ENCODE peak calls at places on chromosomes 13 and 19, in five cellular contexts. T, I, C, K and Q are unnamed samples.

GRCh38 chr13:78139765-78140164 is 221.1 kb upstream of the EDNRB start:
- DNase-seq in I (no peak), C (no peak), K (no peak), T (no peak), Q (no peak)

GRCh38 chr13:80141114-80141849 is 199.6 kb downstream of the SPRY2 start:
- DNase-seq in K (peak), C (no peak), I (no peak), T (peak), Q (no peak)

GRCh38 chr19:53881482-53882390 is at the start of gene PRKCG:
- DNase-seq in T (peak), C (peak), K (no peak), I (no peak), Q (no peak)

GRCh38 chr13:39836038-39836437 is 180.6 kb downstream of the COG6 start:
- DNase-seq in K (no peak), I (no peak), C (no peak), T (no peak), Q (no peak)

GRCh38 chr13:101035119-101035620 is 360.6 kb upstream of the TMTC4 start:
- DNase-seq in K (no peak), C (no peak), I (no peak), T (no peak), Q (no peak)

GRCh38 chr13:99191900-99192399 is 8.7 kb upstream of the UBAC2 start:
- DNase-seq in T (no peak), I (no peak), C (no peak), K (peak), Q (no peak)

GRCh38 chr19:38152461-38153379 is 71.3 kb downstream of the DPF1 start:
- DNase-seq in K (peak), I (no peak), T (no peak), C (no peak), Q (no peak)

GRCh38 chr19:53519431-53519830 is 18.5 kb upstream of the ZNF331 start:
- DNase-seq in C (no peak), T (peak), K (no peak), I (no peak), Q (no peak)

GRCh38 chr19:54431255-54431838 is 16.1 kb downstream of the TTYH1 start:
- DNase-seq in T (peak), I (no peak), K (no peak), C (no peak), Q (no peak)

GRCh38 chr19:13262450-13262849 is 112.2 kb downstream of the IER2 start:
- DNase-seq in C (no peak), K (peak), T (no peak), I (no peak), Q (peak)

GRCh38 chr19:8149261-8150094 is at the start of gene FBN3:
- DNase-seq in K (no peak), T (no peak), C (no peak), I (no peak), Q (no peak)

GRCh38 chr13:49444517-49445395 is 682 bp downstream of the SETDB2 start:
- DNase-seq in I (no peak), K (peak), T (no peak), C (peak), Q (no peak)

GRCh38 chr19:10420444-10421239 is at the start of gene PDE4A:
- DNase-seq in K (no peak), T (no peak), I (no peak), C (no peak), Q (no peak)
- TF ChIP-seq CTCF in K (no peak), T (no peak), I (no peak), C (peak), Q (peak)

GRCh38 chr19:36750066-36750691 is 22.4 kb downstream of the ZNF850 start:
- DNase-seq in T (no peak), K (no peak), I (no peak), C (no peak), Q (no peak)

GRCh38 chr19:36748431-36749275 is 24.0 kb downstream of the ZNF850 start:
- DNase-seq in T (no peak), I (no peak), C (no peak), K (no peak), Q (no peak)

GRCh38 chr19:36745870-36746269 is 26.7 kb downstream of the ZNF850 start:
- DNase-seq in I (no peak), T (no peak), K (no peak), C (no peak), Q (no peak)

DNA sequence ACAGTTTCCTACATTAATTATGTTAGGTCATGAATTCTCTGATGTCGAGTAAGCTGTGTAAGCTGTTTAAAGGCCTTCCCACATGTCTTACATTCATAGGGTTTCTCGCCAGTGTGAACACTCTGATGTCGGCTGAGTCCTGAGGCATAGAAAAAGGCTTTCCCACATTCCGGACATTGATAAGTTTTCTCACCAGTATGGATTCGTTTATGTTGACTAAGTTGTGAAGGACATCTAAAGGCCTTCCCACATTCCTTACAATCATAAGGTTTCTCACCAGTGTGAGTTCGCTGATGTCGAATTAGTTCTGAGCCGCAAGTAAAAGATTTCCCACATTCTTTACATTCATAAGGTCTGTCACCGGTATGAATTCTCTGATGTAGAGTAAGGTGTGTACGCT is 24.9 kb downstream of the ZNF850 start:
- DNase-seq in T (no peak), C (no peak), K (no peak), I (no peak), Q (no peak)
- H3K4me3 ChIP-seq in T (no peak), C (no peak), K (no peak), I (no peak), Q (no peak)

DNA sequence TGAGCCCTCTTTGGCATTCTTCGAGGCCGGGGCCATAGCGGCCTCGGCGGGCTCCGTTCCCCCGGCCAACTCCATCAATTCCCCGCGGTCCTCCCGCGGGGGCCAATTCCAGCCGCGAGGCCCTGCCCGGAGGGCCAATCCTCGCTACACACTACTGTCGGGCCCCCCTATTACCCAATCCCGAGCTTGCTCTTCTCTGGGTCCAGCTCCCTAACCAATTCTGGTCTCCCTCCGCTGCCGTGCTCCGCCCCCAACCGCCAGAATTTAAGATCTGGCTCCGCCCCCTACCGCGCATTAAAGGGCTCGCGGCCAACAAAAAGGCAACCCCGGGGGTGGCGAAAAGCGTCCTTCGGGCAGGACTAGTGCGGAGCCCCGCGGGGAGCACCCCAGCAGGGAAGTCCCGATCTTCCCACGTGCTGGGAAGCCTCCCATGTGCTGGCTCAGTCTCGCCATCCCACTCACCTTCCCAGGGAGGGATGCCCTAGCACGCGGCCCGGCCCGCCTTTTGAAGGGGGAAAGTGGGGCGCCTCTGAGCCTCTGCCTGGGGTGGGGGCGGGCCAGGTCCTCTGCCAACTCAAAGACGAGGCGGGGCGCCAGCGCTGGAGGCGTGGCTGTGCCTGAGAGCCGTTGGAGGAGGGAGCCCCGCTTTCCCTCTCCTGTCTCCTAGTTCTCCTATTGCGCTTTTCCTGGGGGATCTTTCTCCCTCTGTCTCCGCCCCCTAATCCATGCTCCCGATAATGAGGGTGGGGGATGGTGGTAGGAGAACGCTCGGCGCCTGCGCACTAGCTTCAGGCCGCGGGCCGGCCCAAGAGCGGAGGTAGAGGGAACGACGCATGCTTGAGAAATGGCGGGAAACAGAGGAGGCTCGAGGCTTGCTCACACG is 3.5 kb downstream of the LIPE start:
- DNase-seq in I (peak), K (peak), C (peak), T (peak), Q (peak)
- TF ChIP-seq CTCF in I (peak), K (no peak), C (no peak), T (no peak), Q (no peak)

GRCh38 chr19:49440439-49441209 is 703 bp downstream of the SLC17A7 start:
- DNase-seq in T (no peak), K (no peak), I (no peak), C (no peak), Q (no peak)

GRCh38 chr19:49442793-49443365 is 1.6 kb upstream of the SLC17A7 start:
- DNase-seq in T (peak), K (peak), C (peak), I (peak), Q (no peak)

GRCh38 chr19:49441210-49441959 is at the start of gene SLC17A7:
- DNase-seq in K (no peak), T (no peak), C (no peak), I (peak), Q (no peak)

GRCh38 chr19:49442354-49442753 is 1.0 kb upstream of the SLC17A7 start:
- DNase-seq in C (no peak), T (no peak), K (no peak), I (peak), Q (no peak)

GRCh38 chr19:49441960-49442350 is 628 bp upstream of the SLC17A7 start:
- DNase-seq in T (no peak), I (no peak), K (no peak), C (no peak), Q (no peak)
- H3K4me3 ChIP-seq in T (no peak), I (peak), K (no peak), C (no peak), Q (no peak)

DNA sequence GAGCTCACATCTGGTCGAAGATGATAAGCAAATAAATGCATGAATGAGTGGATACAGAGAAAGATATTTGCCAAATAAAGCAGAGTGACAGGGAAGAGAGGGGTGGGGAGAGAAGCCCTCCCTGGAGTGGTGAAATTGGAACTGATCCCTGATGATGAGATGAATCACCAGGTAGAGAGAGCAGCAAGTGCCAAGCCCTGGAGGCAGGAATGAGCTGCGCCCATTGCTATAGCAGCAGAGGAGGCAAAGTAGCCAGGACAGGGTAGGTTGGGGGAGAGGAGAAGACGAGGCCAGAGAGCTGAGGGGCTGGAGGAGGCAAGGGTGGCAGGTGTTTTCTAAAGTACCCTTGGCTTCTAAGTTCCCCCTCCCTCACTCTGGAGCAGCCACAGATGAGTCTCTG is 13.7 kb downstream of the FXYD5 start:
- DNase-seq in K (no peak), C (no peak), I (no peak), T (no peak), Q (no peak)
- TF ChIP-seq CTCF in K (no peak), C (no peak), I (no peak), T (no peak), Q (no peak)

DNA sequence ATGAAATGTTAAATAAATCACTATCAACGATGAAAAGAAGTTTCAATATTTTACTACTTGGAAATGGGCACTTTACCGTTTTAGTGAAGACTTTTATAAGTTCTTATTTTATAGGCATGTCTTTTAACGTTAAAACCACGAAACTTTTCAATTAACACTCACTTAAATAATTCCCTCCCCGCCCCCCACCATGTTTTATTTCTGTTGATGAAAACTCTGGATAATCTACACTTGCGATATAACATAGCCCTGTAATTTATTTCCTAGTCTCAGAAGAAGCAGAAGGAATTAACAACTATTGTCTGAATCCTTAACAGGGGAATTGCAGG is 343 bp upstream of the ZNF285 start:
- DNase-seq in K (no peak), I (no peak), T (no peak), C (no peak), Q (no peak)
- H3K4me3 ChIP-seq in K (no peak), I (peak), T (peak), C (peak), Q (no peak)

DNA sequence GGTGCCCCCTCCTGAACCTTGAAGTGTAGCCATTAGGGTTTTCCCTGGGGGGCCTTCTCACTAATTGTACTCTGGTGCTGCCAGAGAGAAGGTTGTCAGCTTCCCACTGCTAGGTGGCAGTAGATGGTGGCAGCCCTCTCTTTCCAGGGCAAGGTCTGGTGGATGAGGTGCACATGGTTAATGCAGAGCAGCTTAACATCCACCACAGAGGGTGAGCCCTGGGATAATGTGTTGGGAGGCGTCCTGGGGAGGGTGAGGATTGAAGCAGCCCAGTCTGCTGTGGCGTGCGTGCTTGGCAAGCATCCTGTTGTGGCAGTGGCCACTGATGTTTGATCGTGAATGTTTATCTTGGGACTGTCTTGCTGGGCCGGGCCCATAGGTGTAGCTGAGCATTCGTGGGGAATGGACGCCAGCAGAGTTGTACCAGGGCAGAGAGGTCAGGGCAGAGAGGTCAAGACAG is 5.8 kb downstream of the EGLN2 start:
- DNase-seq in C (no peak), I (no peak), T (no peak), K (no peak), Q (no peak)
- TF ChIP-seq CTCF in C (no peak), I (no peak), T (no peak), K (peak), Q (no peak)

GRCh38 chr13:51805925-51806324 is 2.0 kb upstream of the DHRS12 start:
- DNase-seq in I (no peak), T (no peak), K (no peak), C (no peak), Q (no peak)

GRCh38 chr13:51804295-51805172 is 571 bp upstream of the DHRS12 start:
- DNase-seq in C (no peak), T (no peak), K (peak), I (no peak), Q (no peak)

GRCh38 chr13:51803422-51804294 is at the start of gene DHRS12:
- DNase-seq in K (peak), C (peak), T (peak), I (peak), Q (no peak)

GRCh38 chr13:51806571-51806970 is 2.6 kb upstream of the DHRS12 start:
- DNase-seq in K (peak), T (no peak), I (no peak), C (no peak), Q (no peak)

DNA sequence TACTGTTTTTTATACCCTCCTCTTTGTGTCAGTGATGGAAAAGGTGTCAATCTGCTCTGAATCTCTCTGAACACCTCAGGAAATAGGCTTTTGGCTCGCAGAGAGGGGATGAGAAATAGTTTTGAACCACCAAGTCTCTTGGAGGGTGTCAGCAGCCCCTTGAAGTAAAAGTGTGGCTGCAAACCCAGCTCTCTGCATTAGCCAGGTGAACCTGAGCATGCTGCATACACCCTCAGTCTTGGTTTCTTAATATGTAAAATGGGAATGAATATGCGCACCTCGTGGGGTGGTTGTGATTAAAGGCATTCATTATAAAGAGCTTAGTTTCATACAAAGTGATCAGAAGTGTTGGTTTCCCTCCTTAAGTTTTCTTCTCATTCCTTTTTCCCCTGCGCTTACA is 1.4 kb upstream of the DHRS12 start:
- DNase-seq in T (no peak), C (no peak), K (no peak), I (no peak), Q (no peak)
- H3K4me3 ChIP-seq in T (no peak), C (peak), K (no peak), I (no peak), Q (no peak)